ENCODE peak calls at places on chromosomes 6 and 20, in four cellular contexts. One of them, this sample, is unnamed.

GRCh38 chr6:116631379-116631990 is 15.2 kb downstream of the RSPH4A start:
- DNase-seq in HepG2: peak; percentile 100
- DNase-seq in H1: no peak
- DNase-seq in GM12891: no peak
- DNase-seq in this sample: no peak

GRCh38 chr6:159988983-159989454 is 20.1 kb downstream of the IGF2R start:
- DNase-seq in HepG2: no peak
- DNase-seq in H1: no peak
- DNase-seq in GM12891: no peak
- DNase-seq in this sample: no peak

GRCh38 chr6:74939309-74939708 is 266.5 kb downstream of the COL12A1 start:
- DNase-seq in HepG2: no peak
- DNase-seq in H1: no peak
- DNase-seq in GM12891: no peak
- DNase-seq in this sample: no peak

GRCh38 chr6:155026366-155027045 is 31.4 kb downstream of the TIAM2 start:
- DNase-seq in HepG2: peak; percentile 41
- DNase-seq in H1: no peak
- DNase-seq in GM12891: no peak
- DNase-seq in this sample: no peak

GRCh38 chr6:53796451-53796780 is 1.6 kb downstream of the LRRC1 start:
- DNase-seq in HepG2: peak; percentile 48
- DNase-seq in H1: no peak
- DNase-seq in GM12891: no peak
- DNase-seq in this sample: no peak

GRCh38 chr20:60057123-60057865 is 99.1 kb downstream of the CDH26 start:
- DNase-seq in HepG2: peak; percentile 66
- DNase-seq in H1: peak; percentile 80
- DNase-seq in GM12891: peak; percentile 54
- DNase-seq in this sample: peak; percentile 46

GRCh38 chr20:47309806-47310426 is 46.6 kb downstream of the ZMYND8 start:
- DNase-seq in HepG2: no peak
- DNase-seq in H1: no peak
- DNase-seq in GM12891: no peak
- DNase-seq in this sample: no peak

GRCh38 chr6:35508027-35508426 is 4.7 kb downstream of the TULP1 start:
- DNase-seq in HepG2: no peak
- DNase-seq in H1: no peak
- DNase-seq in GM12891: no peak
- DNase-seq in this sample: no peak

GRCh38 chr20:1862665-1863059 is 32.5 kb upstream of the SIRPA start:
- DNase-seq in HepG2: no peak
- DNase-seq in H1: no peak
- DNase-seq in GM12891: no peak
- DNase-seq in this sample: no peak

GRCh38 chr20:38714308-38714707 is 10.0 kb upstream of the SLC32A1 start:
- DNase-seq in HepG2: no peak
- DNase-seq in H1: no peak
- DNase-seq in GM12891: no peak
- DNase-seq in this sample: no peak

GRCh38 chr6:143634486-143634885 is 43.3 kb upstream of the PHACTR2 start:
- DNase-seq in HepG2: no peak
- DNase-seq in H1: no peak
- DNase-seq in GM12891: no peak
- DNase-seq in this sample: no peak

GRCh38 chr6:149140910-149141290 is 176.6 kb upstream of the TAB2 start:
- DNase-seq in HepG2: no peak
- DNase-seq in H1: no peak
- DNase-seq in GM12891: no peak
- DNase-seq in this sample: no peak

GRCh38 chr6:135983093-135983492 is 131.6 kb downstream of the PDE7B start:
- DNase-seq in HepG2: no peak
- DNase-seq in H1: no peak
- DNase-seq in GM12891: no peak
- DNase-seq in this sample: no peak

GRCh38 chr6:63787021-63787420 is 151.4 kb downstream of the PHF3 start:
- DNase-seq in HepG2: no peak
- DNase-seq in H1: no peak
- DNase-seq in GM12891: no peak
- DNase-seq in this sample: no peak
- TF ChIP-seq TAF1 in HepG2: no peak
- TF ChIP-seq TAF1 in H1: no peak
- TF ChIP-seq TAF1 in GM12891: no peak
- TF ChIP-seq TAF1 in this sample: no peak

DNA sequence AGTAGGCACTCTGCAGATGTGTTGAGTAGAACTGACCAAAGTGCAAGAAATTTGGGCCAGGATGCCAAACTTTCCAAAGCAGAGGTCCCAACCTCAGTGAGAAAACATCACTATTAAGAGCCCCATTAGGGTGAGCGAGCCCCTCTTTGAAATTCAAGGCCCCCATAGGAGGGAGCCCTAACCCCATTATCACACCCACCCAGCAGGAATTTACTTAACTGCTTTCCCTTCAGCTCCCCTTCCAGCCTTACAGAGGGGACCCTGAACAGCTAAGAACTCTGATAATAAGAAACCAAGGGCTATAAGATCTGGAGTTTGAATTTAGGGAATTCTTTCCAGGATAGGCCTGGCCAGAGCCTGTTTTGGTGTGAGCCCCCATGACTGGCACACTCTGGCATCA is 130.7 kb downstream of the NFATC2 start:
- DNase-seq in HepG2: no peak
- DNase-seq in H1: no peak
- DNase-seq in GM12891: no peak
- DNase-seq in this sample: no peak
- TF ChIP-seq POLR2A in HepG2: no peak
- TF ChIP-seq POLR2A in H1: no peak
- TF ChIP-seq POLR2A in GM12891: no peak
- TF ChIP-seq POLR2A in this sample: no peak

GRCh38 chr6:38861957-38862401 is 146.9 kb downstream of the DNAH8 start:
- DNase-seq in HepG2: no peak
- DNase-seq in H1: no peak
- DNase-seq in GM12891: no peak
- DNase-seq in this sample: no peak

GRCh38 chr6:38865521-38866174 is 150.5 kb downstream of the DNAH8 start:
- DNase-seq in HepG2: no peak
- DNase-seq in H1: no peak
- DNase-seq in GM12891: no peak
- DNase-seq in this sample: no peak

GRCh38 chr6:38871745-38872568 is 156.8 kb downstream of the DNAH8 start:
- DNase-seq in HepG2: peak; percentile 41
- DNase-seq in H1: peak; percentile 86
- DNase-seq in GM12891: peak; percentile 13
- DNase-seq in this sample: no peak

DNA sequence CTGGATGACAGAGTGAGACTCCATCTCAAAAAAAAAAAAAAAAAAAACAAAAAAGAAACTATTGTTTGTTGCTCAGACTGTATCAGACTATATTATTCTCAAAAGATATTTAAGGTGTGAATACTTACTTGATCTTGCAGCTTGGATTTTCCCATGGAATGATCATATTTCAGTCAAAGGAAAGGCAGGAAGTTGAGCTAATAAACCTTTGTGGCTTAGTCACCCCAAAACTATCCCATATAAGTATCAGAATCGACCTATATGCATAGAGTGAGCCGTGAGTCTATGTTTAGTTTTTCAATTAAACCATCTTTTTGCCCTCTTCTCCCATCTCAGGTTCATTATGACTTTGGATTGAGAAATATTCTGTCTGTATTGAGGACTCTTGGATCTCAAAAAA is 152.6 kb downstream of the DNAH8 start:
- DNase-seq in HepG2: no peak
- DNase-seq in H1: no peak
- DNase-seq in GM12891: no peak
- DNase-seq in this sample: no peak
- TF ChIP-seq TAF1 in HepG2: no peak
- TF ChIP-seq TAF1 in H1: no peak
- TF ChIP-seq TAF1 in GM12891: no peak
- TF ChIP-seq TAF1 in this sample: no peak

DNA sequence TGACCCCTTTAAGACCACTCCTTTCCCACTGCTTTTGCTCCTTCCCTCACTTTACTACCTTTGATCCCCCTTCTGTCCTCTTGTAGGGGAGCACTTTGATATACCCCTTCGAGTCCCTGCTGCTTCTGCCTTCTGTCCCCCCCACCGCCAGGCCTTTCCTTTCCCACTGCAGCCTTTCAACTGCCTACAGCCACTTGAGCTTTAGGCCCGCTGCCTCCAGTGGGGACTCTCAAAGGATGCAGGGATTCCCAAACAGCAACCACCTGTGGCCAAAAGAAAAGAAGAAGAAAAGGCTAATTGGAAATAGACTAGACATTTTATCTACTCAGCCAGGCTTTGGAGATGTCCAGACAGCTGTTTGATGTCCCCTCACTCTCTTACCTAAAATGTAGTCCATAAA is 77.0 kb upstream of the DTNBP1 start:
- DNase-seq in HepG2: no peak
- DNase-seq in H1: no peak
- DNase-seq in GM12891: no peak
- DNase-seq in this sample: no peak
- TF ChIP-seq POLR2A in HepG2: no peak
- TF ChIP-seq POLR2A in H1: no peak
- TF ChIP-seq POLR2A in GM12891: no peak
- TF ChIP-seq POLR2A in this sample: no peak

DNA sequence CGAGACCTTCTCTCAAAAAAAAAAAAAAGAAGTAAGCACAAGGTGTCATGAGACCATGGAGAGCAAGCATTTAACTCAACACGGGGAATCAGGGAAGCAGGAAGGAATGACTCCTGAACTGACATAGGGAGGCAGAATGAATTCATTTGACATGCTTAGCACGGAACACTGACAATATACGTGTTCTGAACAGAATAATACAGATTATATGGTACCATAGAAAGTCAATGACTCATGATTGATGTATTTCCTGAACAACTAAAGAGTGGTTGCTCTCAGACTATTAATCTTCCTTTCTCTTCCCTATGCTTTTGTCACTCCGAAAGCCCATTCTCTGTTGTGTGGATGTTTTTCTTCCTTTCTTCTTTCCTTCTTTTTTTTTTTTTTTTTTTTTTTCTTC is 20.6 kb upstream of the ASIP start:
- DNase-seq in HepG2: no peak
- DNase-seq in H1: no peak
- DNase-seq in GM12891: no peak
- DNase-seq in this sample: no peak
- TF ChIP-seq TAF1 in HepG2: no peak
- TF ChIP-seq TAF1 in H1: no peak
- TF ChIP-seq TAF1 in GM12891: no peak
- TF ChIP-seq TAF1 in this sample: no peak